ENCODE peak calls at places on chromosomes 5 and 9, in five cellular contexts. X, R, O, K and E are unnamed samples. For H3K9me3, the result is how much of the 10 kb centered on the place peaks cover.

GRCh38 chr9:96674914-96675538 is 19.9 kb upstream of the PRXL2C start:
- DNase-seq in X (no peak), R (no peak), O (no peak), K (no peak), E (no peak)

GRCh38 chr9:71783120-71783523 is 14.8 kb upstream of the CEMIP2 start:
- DNase-seq in X (no peak), R (no peak), O (peak), K (peak), E (peak)

GRCh38 chr5:144370273-144370672 is 199.6 kb downstream of the KCTD16 start:
- DNase-seq in X (no peak), R (no peak), O (peak), K (no peak), E (no peak)

GRCh38 chr9:33290994-33291397 is 680 bp downstream of the NFX1 start:
- DNase-seq in X (no peak), R (no peak), O (no peak), K (no peak), E (no peak)

GRCh38 chr9:28197653-28198052 is 624.4 kb upstream of the C9orf72 start:
- DNase-seq in X (no peak), R (no peak), O (no peak), K (no peak), E (no peak)

GRCh38 chr5:124665035-124665434 is 81.4 kb downstream of the ZNF608 start:
- DNase-seq in X (no peak), R (no peak), O (no peak), K (no peak), E (no peak)

GRCh38 chr9:79384506-79384905 is 187.3 kb upstream of the TLE4 start:
- DNase-seq in X (no peak), R (no peak), O (no peak), K (no peak), E (no peak)

GRCh38 chr9:132732326-132732725 is 62.1 kb downstream of the GTF3C4 start:
- DNase-seq in X (no peak), R (no peak), O (no peak), K (no peak), E (no peak)

GRCh38 chr9:89844075-89844474 is 239.3 kb downstream of the GADD45G start:
- DNase-seq in X (no peak), R (no peak), O (no peak), K (no peak), E (no peak)

GRCh38 chr5:96966801-96967200 is 30.9 kb downstream of the LNPEP start:
- DNase-seq in X (no peak), R (no peak), O (no peak), K (no peak), E (no peak)

GRCh38 chr5:88833371-88834107 is 49.4 kb downstream of the MEF2C start:
- DNase-seq in X (peak), R (no peak), O (no peak), K (no peak), E (peak)

GRCh38 chr5:9790276-9790675 is 160.1 kb upstream of the TAS2R1 start:
- DNase-seq in X (no peak), R (no peak), O (no peak), K (no peak), E (no peak)

GRCh38 chr9:19642256-19642655 is 146.6 kb downstream of the SLC24A2 start:
- DNase-seq in X (no peak), R (no peak), O (no peak), K (no peak), E (no peak)

GRCh38 chr9:80797841-80798688 is 891.3 kb downstream of the TLE1 start:
- DNase-seq in X (no peak), R (no peak), O (no peak), K (no peak), E (no peak)

GRCh38 chr5:172186114-172186695 is 1.8 kb downstream of the STK10 start:
- DNase-seq in X (no peak), R (no peak), O (no peak), K (no peak), E (no peak)

GRCh38 chr9:33858346-33858869 is 41.4 kb downstream of the UBE2R2 start:
- DNase-seq in X (no peak), R (no peak), O (no peak), K (no peak), E (no peak)

GRCh38 chr9:89723696-89724095 is 118.9 kb downstream of the GADD45G start:
- DNase-seq in X (no peak), R (no peak), O (no peak), K (no peak), E (no peak)

GRCh38 chr5:14153932-14154646 is 10.9 kb downstream of the TRIO start:
- DNase-seq in X (peak), R (no peak), O (peak), K (no peak), E (no peak)

GRCh38 chr9:6563036-6563435 is 82.5 kb downstream of the GLDC start:
- DNase-seq in X (no peak), R (no peak), O (no peak), K (no peak), E (no peak)

GRCh38 chr5:154316223-154316967 is 125.9 kb downstream of the GALNT10 start:
- DNase-seq in X (no peak), R (no peak), O (no peak), K (no peak), E (no peak)

GRCh38 chr5:54007822-54008777 is 302.3 kb downstream of the ARL15 start:
- DNase-seq in X (no peak), R (peak), O (no peak), K (no peak), E (no peak)

GRCh38 chr9:138117101-138117750 is 239.6 kb downstream of the CACNA1B start:
- DNase-seq in X (no peak), R (no peak), O (peak), K (no peak), E (no peak)

GRCh38 chr5:42721484-42721883 is 35.1 kb upstream of the CCDC152 start:
- DNase-seq in X (no peak), R (no peak), O (no peak), K (no peak), E (no peak)

GRCh38 chr5:159094745-159095144 is 5.0 kb downstream of the EBF1 start:
- DNase-seq in X (peak), R (peak), O (peak), K (no peak), E (peak)

GRCh38 chr5:57817001-57817453 is 334.4 kb upstream of the ACTBL2 start:
- DNase-seq in X (no peak), R (no peak), O (no peak), K (no peak), E (no peak)

GRCh38 chr5:168086736-168087135 is 204.7 kb upstream of the WWC1 start:
- DNase-seq in X (no peak), R (no peak), O (no peak), K (no peak), E (no peak)

GRCh38 chr5:173457482-173457881 is 129.3 kb upstream of the STC2 start:
- DNase-seq in X (no peak), R (no peak), O (no peak), K (no peak), E (no peak)

GRCh38 chr5:134873494-134873893 is 677 bp upstream of the TXNDC15 start:
- DNase-seq in X (no peak), R (no peak), O (no peak), K (no peak), E (no peak)

GRCh38 chr9:116288658-116289057 is 135.1 kb downstream of the PAPPA start:
- DNase-seq in X (no peak), R (no peak), O (no peak), K (no peak), E (no peak)

GRCh38 chr9:137311171-137311970 is 9.3 kb upstream of the NRARP start:
- DNase-seq in X (no peak), R (peak), O (peak), K (peak), E (no peak)

GRCh38 chr5:126920291-126920690 is 110.1 kb downstream of the MARCHF3 start:
- DNase-seq in X (peak), R (no peak), O (no peak), K (no peak), E (no peak)

GRCh38 chr5:163433271-163433670 is 4.1 kb upstream of the CCNG1 start:
- DNase-seq in X (no peak), R (peak), O (no peak), K (no peak), E (no peak)

GRCh38 chr5:83972236-83972635 is 251.6 kb upstream of the HAPLN1 start:
- DNase-seq in X (no peak), R (no peak), O (no peak), K (no peak), E (no peak)

GRCh38 chr5:172283020-172283861 is at the start of gene UBTD2:
- DNase-seq in X (peak), R (peak), O (peak), K (peak), E (peak)

GRCh38 chr9:108496866-108497265 is 358.9 kb downstream of the ACTL7B start:
- DNase-seq in X (no peak), R (no peak), O (no peak), K (no peak), E (no peak)

GRCh38 chr5:138128344-138128743 is 10.9 kb downstream of the NME5 start:
- DNase-seq in X (no peak), R (no peak), O (no peak), K (no peak), E (no peak)

GRCh38 chr5:32984851-32985250 is 273.7 kb downstream of the NPR3 start:
- DNase-seq in X (no peak), R (no peak), O (no peak), K (no peak), E (no peak)

DNA sequence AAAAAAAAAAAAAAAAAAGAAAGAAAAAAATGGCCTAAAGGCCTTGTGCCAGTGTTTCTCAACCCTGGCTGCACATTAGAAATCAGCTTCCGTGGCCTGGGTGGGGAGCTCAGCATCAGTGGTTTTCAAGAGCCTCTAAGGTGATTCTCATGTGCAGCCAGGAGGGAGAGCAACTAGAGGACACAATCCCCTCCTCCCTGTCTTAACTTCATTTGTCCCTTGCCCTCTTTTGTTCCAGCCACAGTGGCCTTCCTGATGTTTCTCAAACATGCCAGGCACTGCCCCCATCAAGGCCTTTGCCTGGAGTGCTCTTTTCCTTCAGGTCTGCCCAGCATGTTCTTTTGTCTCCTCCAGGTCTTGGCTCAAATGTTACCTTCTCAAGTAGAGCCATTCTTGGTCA is 42.4 kb downstream of the HOMER1 start:
- DNase-seq in X (no peak), R (no peak), O (no peak), K (no peak), E (no peak)
- H3K27ac ChIP-seq in X (no peak), R (no peak), O (no peak), K (no peak), E (no peak)

DNA sequence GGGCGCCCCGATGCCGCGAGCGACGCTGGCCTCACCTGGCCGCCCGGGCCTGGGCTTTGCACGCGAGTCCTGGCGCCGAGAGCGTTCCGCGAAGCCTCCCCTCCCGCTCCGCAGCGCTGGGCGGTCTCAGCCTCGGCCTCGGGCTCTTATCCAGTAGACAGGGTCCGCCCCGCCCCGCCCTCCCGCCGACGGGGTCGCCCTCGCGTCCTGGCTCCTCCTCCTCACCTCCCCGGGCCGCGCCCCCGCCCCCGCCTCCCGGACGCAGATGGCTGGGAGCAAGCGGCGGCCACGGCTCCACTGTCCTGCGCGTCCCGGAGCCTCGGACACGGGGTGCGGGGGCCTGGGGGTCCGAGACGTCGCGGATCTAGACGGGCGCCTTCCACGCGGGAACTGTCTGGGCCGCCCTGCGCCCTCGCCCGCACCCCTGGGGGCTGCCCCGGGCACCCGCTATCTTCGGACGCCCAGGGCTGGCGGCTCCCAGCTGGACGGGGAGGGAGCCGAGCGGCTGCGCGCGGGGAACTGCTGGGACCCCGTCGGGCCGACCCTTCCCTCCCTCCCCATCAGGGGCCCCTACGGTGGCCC is at the start of gene SLC6A3:
- DNase-seq in X (no peak), R (no peak), O (peak), K (no peak), E (no peak)
- H3K4me3 ChIP-seq in X (peak), R (no peak), O (no peak), K (no peak), E (no peak)

GRCh38 chr5:179135006-179135405 is 74.8 kb downstream of the ZNF354C start:
- DNase-seq in X (no peak), R (no peak), O (no peak), K (no peak), E (no peak)

GRCh38 chr5:179134511-179134910 is 74.3 kb downstream of the ZNF354C start:
- DNase-seq in X (no peak), R (no peak), O (no peak), K (no peak), E (no peak)

GRCh38 chr5:179137643-179138567 is 77.7 kb downstream of the ZNF354C start:
- DNase-seq in X (no peak), R (no peak), O (no peak), K (no peak), E (no peak)

GRCh38 chr5:179137001-179137642 is 76.9 kb downstream of the ZNF354C start:
- DNase-seq in X (no peak), R (no peak), O (no peak), K (no peak), E (no peak)

GRCh38 chr5:179135441-179136215 is 75.5 kb downstream of the ZNF354C start:
- DNase-seq in X (no peak), R (no peak), O (no peak), K (no peak), E (no peak)
- H3K9me3 ChIP-seq in X (under half), R (under half), O (under half), K (under half), E (under half)

DNA sequence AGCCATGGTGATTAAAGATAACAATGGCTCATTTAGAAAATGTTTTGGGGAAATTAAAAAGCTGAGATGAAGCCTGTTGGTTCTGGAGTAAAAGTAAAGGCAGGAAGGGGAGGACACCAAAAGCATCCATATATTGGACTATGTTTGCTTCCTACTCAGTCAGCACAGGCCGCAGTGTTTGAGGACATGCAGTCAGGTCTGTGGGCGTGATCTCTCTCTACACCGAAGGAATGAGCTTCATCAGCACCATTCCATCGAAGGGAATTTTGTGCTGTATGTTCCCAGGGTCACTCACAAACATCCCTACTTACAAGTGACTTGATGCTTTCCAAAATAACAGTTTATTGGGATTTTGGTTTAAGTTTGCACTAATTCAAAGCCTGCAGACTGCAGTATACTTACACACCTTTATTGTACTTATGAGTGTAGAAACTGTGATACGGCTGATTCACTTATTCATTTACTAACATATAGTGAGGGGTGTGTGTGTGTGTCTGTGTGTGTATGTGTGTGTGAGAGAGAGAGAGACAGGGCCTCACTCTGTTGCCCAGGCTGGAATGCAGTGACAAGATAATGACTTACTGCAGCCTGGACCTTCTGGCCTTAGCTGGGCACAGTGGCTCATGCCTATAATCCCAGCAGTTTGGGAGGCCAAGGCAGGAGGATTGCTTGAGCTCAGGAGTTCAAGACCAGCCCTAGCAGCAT is 13.4 kb upstream of the CDK5RAP2 start:
- DNase-seq in X (no peak), R (no peak), O (no peak), K (no peak), E (no peak)
- H3K27ac ChIP-seq in X (no peak), R (no peak), O (no peak), K (no peak), E (no peak)

DNA sequence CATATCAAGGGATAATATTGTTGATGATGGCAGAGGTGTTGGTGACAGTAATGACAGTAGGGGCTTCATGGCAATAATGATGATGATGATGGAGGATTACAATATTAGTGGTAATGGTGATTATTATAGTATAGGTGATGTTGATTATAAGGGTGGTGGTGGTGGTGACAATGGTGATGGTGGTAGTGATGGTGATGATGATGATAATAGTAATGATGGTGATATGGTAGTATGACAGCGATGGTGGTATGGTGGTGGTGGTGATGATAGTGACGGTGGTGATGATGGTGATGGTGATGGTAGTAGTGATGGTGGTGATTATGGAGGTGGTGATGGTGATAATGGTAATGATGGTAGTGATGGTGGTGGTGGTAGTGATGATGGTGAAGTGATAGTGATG is 13.6 kb downstream of the KCNIP1 start:
- DNase-seq in X (no peak), R (no peak), O (no peak), K (no peak), E (no peak)
- H3K4me3 ChIP-seq in X (no peak), R (no peak), O (no peak), K (no peak), E (no peak)

GRCh38 chr9:35501941-35502340 is 12.0 kb downstream of the RUSC2 start:
- DNase-seq in X (no peak), R (no peak), O (no peak), K (no peak), E (no peak)

GRCh38 chr9:35500130-35500748 is 10.3 kb downstream of the RUSC2 start:
- DNase-seq in X (no peak), R (no peak), O (no peak), K (no peak), E (no peak)

GRCh38 chr9:35495984-35496383 is 6.1 kb downstream of the RUSC2 start:
- DNase-seq in X (no peak), R (no peak), O (no peak), K (no peak), E (no peak)

GRCh38 chr9:35499029-35499700 is 9.3 kb downstream of the RUSC2 start:
- DNase-seq in X (no peak), R (no peak), O (no peak), K (no peak), E (no peak)

DNA sequence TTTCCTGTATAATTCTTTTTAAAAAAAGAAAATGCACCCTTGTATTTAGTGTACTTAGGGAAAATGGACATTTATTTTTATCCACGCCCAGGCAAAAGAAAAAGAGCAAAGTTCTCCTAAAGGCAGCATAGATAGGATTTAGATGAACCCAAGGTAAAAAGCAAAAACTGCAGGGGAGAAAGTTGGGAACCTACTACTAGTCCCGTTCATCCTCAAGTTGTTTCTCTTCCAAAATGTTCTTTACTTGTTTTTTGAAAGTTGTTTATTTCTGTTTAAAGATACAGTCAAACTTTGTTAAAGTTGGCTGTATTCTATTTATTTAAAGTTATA is 9.8 kb downstream of the RUSC2 start:
- DNase-seq in X (no peak), R (no peak), O (no peak), K (no peak), E (no peak)
- H3K9me3 ChIP-seq in X (under half), R (under half), O (under half), K (under half), E (under half)

GRCh38 chr9:109771796-109772525 is 8.0 kb upstream of the PALM2AKAP2 start:
- DNase-seq in X (no peak), R (no peak), O (no peak), K (no peak), E (no peak)

GRCh38 chr9:109780453-109781033 is 545 bp downstream of the PALM2AKAP2 start:
- DNase-seq in X (no peak), R (no peak), O (no peak), K (no peak), E (no peak)

GRCh38 chr9:109779711-109780452 is at the start of gene PALM2AKAP2:
- DNase-seq in X (no peak), R (peak), O (no peak), K (no peak), E (no peak)

GRCh38 chr9:109775516-109775915 is 4.5 kb upstream of the PALM2AKAP2 start:
- DNase-seq in X (no peak), R (no peak), O (no peak), K (no peak), E (no peak)

DNA sequence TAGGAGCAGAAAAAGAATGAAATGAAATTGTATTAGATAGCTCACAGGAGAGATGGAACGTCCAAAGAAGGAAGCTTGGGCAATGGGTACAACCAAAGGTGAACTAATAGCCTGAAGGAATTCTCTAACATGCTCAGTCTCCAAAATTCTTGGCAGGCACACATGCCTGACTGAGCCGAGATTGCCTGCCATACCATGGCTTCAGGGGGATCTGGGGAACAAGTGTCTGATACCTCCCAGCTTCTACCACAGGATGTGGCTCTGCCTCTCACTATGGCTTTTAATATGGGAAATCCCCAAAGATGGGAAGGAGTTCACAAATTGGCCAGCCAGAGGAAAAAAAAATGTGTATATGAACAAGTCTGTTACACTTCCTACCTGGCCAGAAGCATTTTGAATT is 3.6 kb upstream of the PALM2AKAP2 start:
- DNase-seq in X (no peak), R (no peak), O (no peak), K (no peak), E (no peak)
- H3K27ac ChIP-seq in X (no peak), R (no peak), O (no peak), K (no peak), E (no peak)